ENCODE peak calls at places on chromosomes 7 and 10, in six cellular contexts. I is effector memory CD4-positive, alpha-beta T cell; W is fibroblast of lung; F is adrenal gland; C is endothelial cell of umbilical vein; D is hepatocyte. V is an unnamed sample.

GRCh38 chr10:105797234-105797890 is 1156.3 kb downstream of the SORCS3 start:
- DNase-seq in I (no peak), D (peak), F (no peak), W (no peak), C (peak), V (no peak)

GRCh38 chr7:50838675-50839377 is 56.1 kb upstream of the GRB10 start:
- DNase-seq in W (peak), I (no peak), C (peak), D (no peak), F (peak), V (no peak)

GRCh38 chr7:157949711-157950110 is 612.9 kb downstream of the DNAJB6 start:
- DNase-seq in F (no peak), C (no peak), D (no peak), I (no peak), W (peak), V (no peak)

GRCh38 chr7:120991570-120991969 is 3.1 kb downstream of the CPED1 start:
- DNase-seq in F (no peak), C (no peak), D (no peak), W (peak), I (no peak), V (no peak)

GRCh38 chr7:147311332-147311731 is 1194.7 kb downstream of the CNTNAP2 start:
- DNase-seq in C (no peak), I (no peak), W (no peak), F (no peak), D (no peak), V (no peak)

GRCh38 chr10:132164801-132165278 is 21.9 kb upstream of the DPYSL4 start:
- DNase-seq in W (no peak), F (no peak), I (no peak), C (no peak), D (peak), V (peak)

GRCh38 chr7:140723574-140723973 is 27.1 kb downstream of the NDUFB2 start:
- DNase-seq in W (no peak), I (no peak), C (no peak), D (no peak), F (no peak), V (no peak)

GRCh38 chr10:676178-676577 is 13.3 kb downstream of the DIP2C start:
- DNase-seq in I (no peak), D (no peak), C (no peak), W (no peak), F (no peak), V (no peak)

GRCh38 chr10:100829103-100829870 is 83.5 kb upstream of the SLF2 start:
- DNase-seq in D (no peak), W (no peak), I (no peak), F (no peak), C (no peak), V (no peak)

GRCh38 chr7:46713868-46714596 is 793.0 kb upstream of the IGFBP3 start:
- DNase-seq in W (no peak), C (peak), F (peak), I (no peak), D (peak), V (no peak)

GRCh38 chr10:43249151-43249961 is 17.5 kb downstream of the RASGEF1A start:
- DNase-seq in W (no peak), D (no peak), I (no peak), C (no peak), F (no peak), V (peak)

GRCh38 chr10:129978980-129979379 is 14.9 kb upstream of the EBF3 start:
- DNase-seq in F (no peak), D (no peak), W (no peak), C (no peak), I (no peak), V (no peak)

GRCh38 chr10:24824124-24824523 is 100.4 kb upstream of the ARHGAP21 start:
- DNase-seq in W (no peak), I (no peak), F (no peak), D (no peak), C (peak), V (no peak)

GRCh38 chr10:89783406-89783805 is 82.0 kb downstream of the KIF20B start:
- DNase-seq in C (peak), F (no peak), W (peak), I (no peak), D (no peak), V (no peak)

GRCh38 chr10:112951349-112952281 is 1.6 kb downstream of the TCF7L2 start:
- DNase-seq in C (peak), W (peak), D (peak), F (peak), I (peak), V (peak)

GRCh38 chr7:149834601-149835000 is 3.6 kb upstream of the ZNF862 start:
- DNase-seq in W (no peak), D (no peak), F (no peak), I (no peak), C (no peak), V (no peak)

DNA sequence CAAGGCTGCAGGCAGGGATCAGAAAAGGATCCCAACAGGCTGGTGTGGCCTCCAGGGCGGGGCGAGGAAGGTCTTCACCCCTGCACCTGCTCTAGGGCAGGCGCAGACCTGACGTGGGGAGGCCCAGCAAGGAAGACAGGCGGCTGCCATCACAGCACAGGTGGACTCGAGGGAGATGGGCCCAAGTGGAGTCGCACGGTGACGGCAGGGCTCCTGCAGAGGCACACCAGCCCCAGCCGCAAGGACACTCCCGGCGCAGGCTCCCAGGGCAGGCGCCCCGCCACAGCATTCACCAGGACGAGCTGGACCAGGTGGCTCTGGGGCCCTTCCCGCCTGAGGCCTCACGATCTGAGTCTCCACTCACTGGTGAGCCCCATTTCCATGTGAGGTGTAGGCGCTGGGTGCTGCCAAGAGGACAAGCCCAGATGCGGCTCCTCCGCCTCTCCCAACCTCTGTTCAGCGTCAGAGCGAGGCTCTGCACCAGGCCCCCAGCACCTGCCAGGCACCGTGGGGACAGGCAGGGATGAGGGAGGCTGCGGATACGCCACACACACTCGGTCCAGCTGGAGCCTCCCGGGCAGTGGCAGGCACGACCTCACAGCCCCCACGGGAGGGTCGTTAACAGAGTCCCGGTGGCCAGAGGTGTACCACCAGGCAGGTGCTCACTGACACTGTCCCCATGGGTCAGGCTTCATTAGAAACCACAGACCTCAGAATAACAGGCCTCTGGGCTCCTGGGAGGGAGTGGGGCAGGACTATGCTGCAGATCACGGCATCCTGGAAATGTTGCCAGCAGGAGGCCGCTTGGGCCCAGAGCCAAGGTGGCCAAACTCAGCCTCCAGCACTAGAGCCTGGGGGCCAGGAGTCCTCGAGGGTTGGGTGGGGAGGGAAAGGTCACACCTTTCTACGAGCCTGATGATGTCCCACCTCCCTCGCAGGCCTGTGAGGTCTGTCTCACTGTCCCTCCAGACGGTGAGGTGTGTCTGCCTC is 111.6 kb downstream of the MAD1L1 start:
- DNase-seq in I (no peak), W (no peak), D (no peak), C (peak), F (no peak), V (no peak)
- H3K27ac ChIP-seq in I (no peak), W (no peak), D (no peak), C (no peak), F (no peak), V (no peak)

GRCh38 chr10:59587083-59587755 is 122.4 kb downstream of the SLC16A9 start:
- DNase-seq in I (no peak), W (no peak), D (no peak), C (no peak), F (peak), V (no peak)
- H3K27ac ChIP-seq in I (no peak), W (no peak), D (no peak), C (no peak), F (no peak), V (no peak)

DNA sequence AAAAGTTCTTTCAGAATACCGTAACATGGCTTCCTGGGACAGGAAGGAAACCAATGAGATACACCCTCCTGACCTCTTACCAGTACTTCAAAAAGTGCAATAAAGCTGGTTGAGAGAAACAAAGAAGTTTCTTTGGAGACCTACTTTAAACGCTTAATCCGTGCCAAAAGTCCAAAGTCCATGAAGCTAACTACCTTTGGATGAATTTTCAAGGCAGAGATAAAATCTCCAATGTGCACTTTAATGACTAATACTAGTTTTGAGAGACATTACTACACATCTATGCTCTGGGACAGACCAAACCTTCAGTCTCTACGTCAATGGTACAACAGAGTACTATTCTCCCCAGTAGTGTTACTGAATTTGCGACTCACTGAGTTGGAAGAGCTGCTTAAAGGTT is 46.1 kb downstream of the UBE2H start:
- DNase-seq in D (peak), I (no peak), C (peak), W (peak), F (no peak), V (no peak)
- H3K27ac ChIP-seq in D (peak), I (no peak), C (peak), W (no peak), F (peak), V (no peak)

GRCh38 chr7:126450269-126450671 is 802.5 kb downstream of the GRM8 start:
- DNase-seq in C (no peak), I (no peak), W (no peak), D (no peak), F (no peak), V (no peak)
- H3K27ac ChIP-seq in C (no peak), I (no peak), W (no peak), D (no peak), F (no peak), V (no peak)

DNA sequence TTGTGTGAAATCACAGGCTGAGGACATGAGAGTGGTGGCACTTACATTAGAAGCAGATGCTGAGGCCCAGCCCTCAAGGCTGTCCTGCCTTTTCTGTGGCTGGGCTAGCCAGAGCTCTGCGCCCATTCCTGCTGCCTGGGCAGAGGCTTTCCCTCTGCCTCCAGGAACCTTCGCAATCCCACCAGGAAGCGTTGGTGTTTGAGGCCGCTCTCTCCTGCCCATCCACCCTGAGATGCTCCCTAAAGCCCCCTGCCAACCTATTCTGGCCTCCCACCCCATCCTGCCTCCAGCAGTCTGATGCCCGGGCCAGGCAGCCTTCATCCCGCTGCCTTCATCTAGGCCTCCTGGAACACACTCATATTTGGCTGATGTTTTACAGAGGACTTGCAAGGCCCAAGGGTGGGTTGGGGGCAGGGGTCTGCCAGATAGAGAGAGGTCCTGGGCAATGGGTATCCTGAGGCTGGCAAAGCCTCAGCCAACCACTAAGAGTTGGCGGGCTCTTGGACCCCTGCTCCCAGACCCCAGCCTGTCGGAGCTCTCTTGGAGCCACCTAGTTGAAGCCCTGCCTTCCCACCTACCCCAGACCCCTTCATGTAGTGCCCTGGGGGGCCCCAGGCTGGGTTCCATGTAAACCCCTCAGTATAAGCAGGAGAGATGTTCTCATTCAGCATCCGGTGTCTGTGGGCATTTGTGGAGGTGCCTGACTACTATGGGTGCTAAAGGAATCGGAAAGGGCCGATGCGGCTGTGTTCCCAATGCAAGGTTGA is 32.7 kb downstream of the LDB3 start:
- DNase-seq in F (no peak), I (no peak), W (no peak), C (no peak), D (no peak), V (peak)
- H3K27ac ChIP-seq in F (no peak), I (no peak), W (no peak), C (no peak), D (no peak), V (no peak)

DNA sequence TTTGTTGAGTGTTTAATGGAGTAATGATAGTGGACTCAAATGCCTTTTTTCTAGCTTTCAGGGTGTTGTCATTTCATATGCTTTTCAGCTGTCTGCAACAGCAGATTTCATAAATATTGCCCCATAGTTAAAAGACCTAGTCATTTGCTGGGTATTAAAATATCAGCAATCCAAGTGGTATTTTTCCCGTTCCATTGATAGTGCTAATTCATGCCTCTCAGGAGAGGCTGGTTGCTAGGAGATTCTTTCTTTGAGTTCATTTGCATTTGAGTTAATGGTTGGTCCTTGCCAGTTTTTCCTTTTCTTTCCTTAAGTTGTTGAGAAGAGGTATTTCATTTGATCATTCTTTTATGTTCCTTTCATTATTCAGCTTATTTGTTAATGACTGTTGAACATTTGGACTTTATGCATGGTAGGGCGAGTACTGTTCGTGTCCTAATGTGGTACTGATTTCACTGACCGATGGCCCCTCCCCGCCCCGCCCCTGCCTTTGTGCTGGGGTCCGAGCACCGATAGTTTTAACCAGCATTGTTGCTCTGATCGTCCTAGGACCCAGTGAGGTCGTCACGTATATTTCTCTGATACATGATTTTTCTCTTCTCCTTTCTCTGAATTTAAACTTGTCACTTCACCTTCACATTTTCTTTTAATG is 128.6 kb downstream of the CCNY start:
- DNase-seq in W (peak), C (no peak), F (no peak), I (no peak), D (no peak), V (no peak)
- H3K27ac ChIP-seq in W (no peak), C (no peak), F (no peak), I (no peak), D (no peak), V (no peak)

GRCh38 chr7:2441430-2442058 is 34.7 kb downstream of the GRIFIN start:
- DNase-seq in W (no peak), I (no peak), C (no peak), D (no peak), F (no peak), V (no peak)
- H3K27ac ChIP-seq in W (no peak), I (no peak), C (no peak), D (peak), F (no peak), V (no peak)

DNA sequence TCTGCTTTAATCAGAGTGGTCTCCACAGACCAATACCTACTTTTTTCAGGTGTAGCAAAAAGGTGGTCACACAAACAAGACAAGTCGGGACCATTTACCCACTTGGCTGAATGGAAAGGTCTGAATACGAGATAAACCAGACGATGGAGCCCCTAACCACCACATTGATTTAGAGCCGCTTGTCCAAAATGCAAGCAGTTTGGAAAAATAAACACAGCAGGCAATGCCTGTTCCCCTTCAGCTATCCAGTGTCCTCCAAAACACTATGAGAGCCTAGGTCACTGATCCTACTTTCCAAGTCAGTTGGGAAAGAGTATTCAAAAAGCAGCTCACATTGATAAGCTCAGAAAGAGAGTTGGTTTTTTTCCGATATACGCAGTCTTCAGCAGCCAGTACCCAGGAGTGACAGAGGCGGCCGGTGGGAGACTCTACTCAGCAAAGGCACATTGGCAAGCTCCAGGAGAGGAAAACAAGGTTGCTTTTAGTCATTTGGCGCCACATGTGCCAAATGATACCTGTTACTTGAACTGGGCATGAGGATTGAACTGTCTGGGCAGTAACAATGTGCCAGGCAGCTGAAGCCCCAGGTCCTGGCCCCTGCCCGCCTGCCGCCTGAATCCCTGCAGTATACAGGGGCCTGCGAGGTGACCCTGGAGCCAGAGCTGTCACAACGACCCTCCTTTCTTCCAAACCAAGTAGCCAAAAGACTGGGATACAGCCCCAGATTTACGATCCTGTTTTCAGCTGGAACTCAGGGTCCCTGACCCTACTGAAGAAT is 109.9 kb downstream of the PIP4K2A start:
- DNase-seq in D (no peak), C (no peak), F (no peak), I (no peak), W (no peak), V (no peak)
- H3K27ac ChIP-seq in D (no peak), C (no peak), F (peak), I (peak), W (no peak), V (peak)